ENCODE peak calls at places on chromosome 4, in six cellular contexts. One of them, this sample, is unnamed.

GRCh38 chr4:32775049-32775448 is 2054.9 kb downstream of the PCDH7 start:
- DNase-seq in GM12878: no peak
- DNase-seq in H1: no peak
- DNase-seq in K562: peak; percentile 0
- DNase-seq in HepG2: peak; percentile 59
- DNase-seq in GM12891: no peak
- DNase-seq in this sample: no peak

GRCh38 chr4:165384608-165385007 is 5.8 kb downstream of the CPE start:
- DNase-seq in GM12878: no peak
- DNase-seq in GM12891: no peak
- DNase-seq in K562: no peak
- DNase-seq in H1: no peak
- DNase-seq in HepG2: peak; percentile 23
- DNase-seq in this sample: no peak

GRCh38 chr4:8461086-8461485 is 20.5 kb downstream of the TRMT44 start:
- DNase-seq in K562: no peak
- DNase-seq in GM12891: no peak
- DNase-seq in H1: no peak
- DNase-seq in HepG2: peak; percentile 37
- DNase-seq in GM12878: no peak
- DNase-seq in this sample: no peak

GRCh38 chr4:62399242-62399641 is 1199.1 kb downstream of the ADGRL3 start:
- DNase-seq in H1: no peak
- DNase-seq in GM12878: no peak
- DNase-seq in GM12891: no peak
- DNase-seq in K562: no peak
- DNase-seq in HepG2: no peak
- DNase-seq in this sample: no peak

GRCh38 chr4:156321203-156321602 is 367.5 kb upstream of the CTSO start:
- DNase-seq in GM12891: no peak
- DNase-seq in HepG2: no peak
- DNase-seq in K562: no peak
- DNase-seq in GM12878: no peak
- DNase-seq in H1: no peak
- DNase-seq in this sample: no peak

GRCh38 chr4:87317527-87317926 is 5.2 kb downstream of the HSD17B13 start:
- DNase-seq in GM12878: no peak
- DNase-seq in HepG2: peak; percentile 63
- DNase-seq in K562: no peak
- DNase-seq in H1: no peak
- DNase-seq in GM12891: no peak
- DNase-seq in this sample: no peak

GRCh38 chr4:143270266-143270838 is 66.3 kb upstream of the GAB1 start:
- DNase-seq in K562: no peak
- DNase-seq in GM12878: no peak
- DNase-seq in GM12891: no peak
- DNase-seq in H1: no peak
- DNase-seq in HepG2: no peak
- DNase-seq in this sample: no peak

GRCh38 chr4:159071969-159072765 is 30.7 kb upstream of the RAPGEF2 start:
- DNase-seq in H1: no peak
- DNase-seq in HepG2: no peak
- DNase-seq in GM12878: no peak
- DNase-seq in GM12891: no peak
- DNase-seq in K562: no peak
- DNase-seq in this sample: no peak

DNA sequence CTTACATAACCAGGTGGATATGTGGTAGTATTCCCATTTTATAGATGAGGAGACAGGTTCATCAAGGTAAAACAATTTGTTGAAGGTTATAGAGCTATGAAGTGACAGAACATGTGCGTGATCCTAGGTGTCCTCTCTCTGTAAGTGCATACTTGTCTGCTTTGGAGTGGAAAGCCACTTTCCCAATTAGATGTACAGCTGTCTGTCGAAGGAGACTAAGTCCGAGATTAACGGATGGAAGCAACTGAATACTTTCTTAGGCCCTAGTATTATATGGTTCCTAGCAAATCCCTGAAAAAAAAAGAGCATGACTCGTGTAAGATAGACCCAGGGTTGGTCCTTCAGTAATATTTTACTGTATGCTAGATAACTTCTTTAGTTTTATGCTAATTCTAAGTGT is 19.7 kb downstream of the TMEM131L start:
- DNase-seq in H1: no peak
- DNase-seq in K562: no peak
- DNase-seq in HepG2: no peak
- DNase-seq in GM12891: no peak
- DNase-seq in GM12878: no peak
- DNase-seq in this sample: no peak
- TF ChIP-seq POLR2AphosphoS5 in H1: no peak
- TF ChIP-seq POLR2AphosphoS5 in K562: no peak
- TF ChIP-seq POLR2AphosphoS5 in HepG2: no peak
- TF ChIP-seq POLR2AphosphoS5 in GM12891: no peak
- TF ChIP-seq POLR2AphosphoS5 in GM12878: no peak
- TF ChIP-seq POLR2AphosphoS5 in this sample: no peak

GRCh38 chr4:187085339-187085738 is 361.7 kb upstream of the FAT1 start:
- DNase-seq in GM12878: no peak
- DNase-seq in H1: no peak
- DNase-seq in K562: no peak
- DNase-seq in HepG2: no peak
- DNase-seq in GM12891: no peak
- DNase-seq in this sample: no peak

GRCh38 chr4:187090401-187090800 is 366.7 kb upstream of the FAT1 start:
- DNase-seq in GM12878: no peak
- DNase-seq in HepG2: no peak
- DNase-seq in H1: no peak
- DNase-seq in GM12891: no peak
- DNase-seq in K562: no peak
- DNase-seq in this sample: no peak

GRCh38 chr4:187088070-187088799 is 364.6 kb upstream of the FAT1 start:
- DNase-seq in K562: no peak
- DNase-seq in GM12891: no peak
- DNase-seq in H1: no peak
- DNase-seq in GM12878: no peak
- DNase-seq in HepG2: no peak
- DNase-seq in this sample: no peak

GRCh38 chr4:187084696-187085095 is 361.0 kb upstream of the FAT1 start:
- DNase-seq in HepG2: no peak
- DNase-seq in GM12878: no peak
- DNase-seq in GM12891: no peak
- DNase-seq in K562: no peak
- DNase-seq in H1: no peak
- DNase-seq in this sample: no peak
- TF ChIP-seq POLR2A in HepG2: no peak
- TF ChIP-seq POLR2A in GM12878: no peak
- TF ChIP-seq POLR2A in GM12891: no peak
- TF ChIP-seq POLR2A in K562: no peak
- TF ChIP-seq POLR2A in H1: no peak
- TF ChIP-seq POLR2A in this sample: no peak

GRCh38 chr4:127203561-127204260 is 429.0 kb upstream of the INTU start:
- DNase-seq in HepG2: no peak
- DNase-seq in K562: no peak
- DNase-seq in H1: no peak
- DNase-seq in GM12878: no peak
- DNase-seq in GM12891: no peak
- DNase-seq in this sample: no peak
- TF ChIP-seq TAF1 in HepG2: no peak
- TF ChIP-seq TAF1 in K562: no peak
- TF ChIP-seq TAF1 in H1: no peak
- TF ChIP-seq TAF1 in GM12878: no peak
- TF ChIP-seq TAF1 in GM12891: no peak
- TF ChIP-seq TAF1 in this sample: no peak

GRCh38 chr4:185343726-185344581 is 51.8 kb downstream of the LRP2BP start:
- DNase-seq in GM12878: no peak
- DNase-seq in K562: no peak
- DNase-seq in HepG2: no peak
- DNase-seq in H1: no peak
- DNase-seq in GM12891: no peak
- DNase-seq in this sample: no peak

GRCh38 chr4:185344743-185345538 is 50.8 kb downstream of the LRP2BP start:
- DNase-seq in GM12878: peak; percentile 77
- DNase-seq in HepG2: no peak
- DNase-seq in GM12891: no peak
- DNase-seq in H1: no peak
- DNase-seq in K562: no peak
- DNase-seq in this sample: no peak

GRCh38 chr4:185351691-185352090 is 44.0 kb downstream of the LRP2BP start:
- DNase-seq in HepG2: no peak
- DNase-seq in GM12891: no peak
- DNase-seq in H1: no peak
- DNase-seq in K562: no peak
- DNase-seq in GM12878: no peak
- DNase-seq in this sample: no peak

GRCh38 chr4:185352202-185352601 is 43.5 kb downstream of the LRP2BP start:
- DNase-seq in GM12878: no peak
- DNase-seq in K562: no peak
- DNase-seq in HepG2: no peak
- DNase-seq in H1: no peak
- DNase-seq in GM12891: no peak
- DNase-seq in this sample: no peak

DNA sequence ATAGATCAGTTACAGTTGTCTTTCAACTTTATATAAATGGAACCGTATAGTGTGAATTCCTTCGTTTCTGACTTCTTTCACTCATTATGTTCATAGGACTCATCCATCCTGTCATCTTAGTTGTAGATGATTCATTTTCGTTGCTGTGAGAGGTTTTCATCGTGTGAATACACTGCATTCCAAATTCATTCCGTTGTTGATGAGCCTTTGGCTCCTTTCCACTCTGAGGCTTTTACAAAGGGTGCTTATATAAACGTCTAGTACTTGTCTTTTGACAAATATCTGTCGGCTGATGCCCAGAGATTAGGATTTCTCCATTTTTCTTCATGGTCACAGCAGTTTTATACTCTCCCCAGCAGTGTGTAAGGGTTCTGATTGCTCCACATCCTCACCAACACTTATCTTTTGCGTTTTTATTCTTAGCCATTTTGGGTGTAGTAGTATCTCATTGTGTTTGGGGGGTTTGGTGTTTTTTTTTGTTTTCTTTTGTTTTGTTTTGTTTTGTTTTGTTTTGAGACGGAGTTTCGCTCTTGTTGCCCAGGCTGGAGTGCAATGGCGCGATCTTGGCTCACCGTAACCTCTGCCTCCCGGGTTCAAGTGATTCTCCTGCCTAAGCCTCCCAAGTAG is 48.6 kb downstream of the LRP2BP start:
- DNase-seq in H1: no peak
- DNase-seq in GM12891: no peak
- DNase-seq in K562: no peak
- DNase-seq in GM12878: no peak
- DNase-seq in HepG2: no peak
- DNase-seq in this sample: no peak
- TF ChIP-seq POLR2AphosphoS5 in H1: no peak
- TF ChIP-seq POLR2AphosphoS5 in GM12891: no peak
- TF ChIP-seq POLR2AphosphoS5 in K562: no peak
- TF ChIP-seq POLR2AphosphoS5 in GM12878: no peak
- TF ChIP-seq POLR2AphosphoS5 in HepG2: no peak
- TF ChIP-seq POLR2AphosphoS5 in this sample: no peak

DNA sequence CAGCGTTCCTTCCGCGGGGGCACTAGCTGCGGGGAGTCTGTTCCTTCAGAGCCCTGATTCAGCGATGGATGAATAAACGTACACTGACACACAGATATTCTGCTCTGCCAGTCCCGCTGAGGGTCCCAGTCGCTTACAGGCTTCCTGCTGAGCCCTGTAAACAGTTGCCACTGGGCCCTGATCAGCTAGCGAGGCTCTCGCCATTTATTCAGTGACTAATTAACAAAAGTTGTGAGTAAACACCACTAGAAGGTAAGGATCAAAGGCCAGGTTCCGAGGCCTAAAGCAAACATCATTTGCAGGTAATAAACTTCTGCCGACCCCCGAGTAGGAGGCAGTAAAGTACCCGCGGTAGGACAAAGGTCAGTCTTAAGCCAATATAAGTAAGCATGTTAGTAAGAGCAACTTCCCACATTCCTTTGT is 442.6 kb upstream of the GALNT7 start:
- DNase-seq in HepG2: peak; percentile 72
- DNase-seq in K562: no peak
- DNase-seq in H1: no peak
- DNase-seq in GM12891: no peak
- DNase-seq in GM12878: no peak
- DNase-seq in this sample: no peak
- TF ChIP-seq POLR2A in HepG2: no peak
- TF ChIP-seq POLR2A in K562: no peak
- TF ChIP-seq POLR2A in H1: no peak
- TF ChIP-seq POLR2A in GM12891: no peak
- TF ChIP-seq POLR2A in GM12878: no peak
- TF ChIP-seq POLR2A in this sample: no peak

GRCh38 chr4:183158062-183158461 is 59.0 kb downstream of the WWC2 start:
- DNase-seq in GM12891: no peak
- DNase-seq in GM12878: no peak
- DNase-seq in K562: no peak
- DNase-seq in H1: no peak
- DNase-seq in HepG2: no peak
- DNase-seq in this sample: no peak
- TF ChIP-seq TAF1 in GM12891: no peak
- TF ChIP-seq TAF1 in GM12878: no peak
- TF ChIP-seq TAF1 in K562: no peak
- TF ChIP-seq TAF1 in H1: no peak
- TF ChIP-seq TAF1 in HepG2: no peak
- TF ChIP-seq TAF1 in this sample: no peak

GRCh38 chr4:123362103-123362502 is 34.5 kb upstream of the SPRY1 start:
- DNase-seq in H1: no peak
- DNase-seq in HepG2: no peak
- DNase-seq in GM12891: no peak
- DNase-seq in GM12878: no peak
- DNase-seq in K562: no peak
- DNase-seq in this sample: no peak
- TF ChIP-seq POLR2AphosphoS5 in H1: no peak
- TF ChIP-seq POLR2AphosphoS5 in HepG2: no peak
- TF ChIP-seq POLR2AphosphoS5 in GM12891: no peak
- TF ChIP-seq POLR2AphosphoS5 in GM12878: no peak
- TF ChIP-seq POLR2AphosphoS5 in K562: no peak
- TF ChIP-seq POLR2AphosphoS5 in this sample: no peak

GRCh38 chr4:52862605-52863236 is 604 bp downstream of the RASL11B start:
- DNase-seq in HepG2: no peak
- DNase-seq in H1: no peak
- DNase-seq in GM12891: no peak
- DNase-seq in GM12878: no peak
- DNase-seq in K562: no peak
- DNase-seq in this sample: no peak

GRCh38 chr4:52861171-52861873 is 795 bp upstream of the RASL11B start:
- DNase-seq in GM12878: no peak
- DNase-seq in H1: no peak
- DNase-seq in K562: no peak
- DNase-seq in GM12891: no peak
- DNase-seq in HepG2: no peak
- DNase-seq in this sample: no peak

GRCh38 chr4:52864816-52865215 is 2.7 kb downstream of the RASL11B start:
- DNase-seq in GM12878: no peak
- DNase-seq in GM12891: no peak
- DNase-seq in K562: no peak
- DNase-seq in HepG2: no peak
- DNase-seq in H1: no peak
- DNase-seq in this sample: no peak

GRCh38 chr4:52863324-52863723 is 1.2 kb downstream of the RASL11B start:
- DNase-seq in HepG2: no peak
- DNase-seq in GM12878: no peak
- DNase-seq in K562: no peak
- DNase-seq in H1: no peak
- DNase-seq in GM12891: no peak
- DNase-seq in this sample: no peak

GRCh38 chr4:52861879-52862604 is at the start of gene RASL11B:
- DNase-seq in HepG2: peak; percentile 20
- DNase-seq in H1: peak; percentile 92
- DNase-seq in GM12891: peak; percentile 96
- DNase-seq in GM12878: peak; percentile 4
- DNase-seq in K562: peak; percentile 88
- DNase-seq in this sample: peak; percentile 95
- TF ChIP-seq POLR2A in HepG2: no peak
- TF ChIP-seq POLR2A in H1: peak; percentile 91
- TF ChIP-seq POLR2A in GM12891: no peak
- TF ChIP-seq POLR2A in GM12878: peak; percentile 76
- TF ChIP-seq POLR2A in K562: peak; percentile 50
- TF ChIP-seq POLR2A in this sample: no peak

This sample was measured in GM12892.